ENCODE peak calls at places on chromosomes 3 and 15, in eight cellular contexts. One of them, this sample, is unnamed.

GRCh38 chr3:185366913-185367312 is 4.0 kb downstream of the MAP3K13 start:
- DNase-seq in prostate gland: no peak
- DNase-seq in cardiac muscle cell: no peak
- DNase-seq in mammary epithelial cell: no peak
- DNase-seq in upper lobe of right lung: no peak
- DNase-seq in adrenal gland: no peak
- DNase-seq in A549: no peak
- DNase-seq in PC-3: peak
- DNase-seq in this sample: no peak

GRCh38 chr3:193816656-193817311 is 223.8 kb downstream of the OPA1 start:
- DNase-seq in prostate gland: no peak
- DNase-seq in cardiac muscle cell: peak
- DNase-seq in mammary epithelial cell: no peak
- DNase-seq in upper lobe of right lung: no peak
- DNase-seq in adrenal gland: peak
- DNase-seq in A549: no peak
- DNase-seq in PC-3: no peak
- DNase-seq in this sample: peak

GRCh38 chr3:130258532-130258952 is 86.9 kb upstream of the COL6A5 start:
- DNase-seq in prostate gland: no peak
- DNase-seq in cardiac muscle cell: peak
- DNase-seq in mammary epithelial cell: peak
- DNase-seq in upper lobe of right lung: no peak
- DNase-seq in adrenal gland: peak
- DNase-seq in A549: no peak
- DNase-seq in PC-3: no peak
- DNase-seq in this sample: no peak

GRCh38 chr3:38122712-38123290 is 14.1 kb downstream of the ACAA1 start:
- DNase-seq in prostate gland: no peak
- DNase-seq in cardiac muscle cell: no peak
- DNase-seq in mammary epithelial cell: no peak
- DNase-seq in upper lobe of right lung: no peak
- DNase-seq in adrenal gland: no peak
- DNase-seq in A549: no peak
- DNase-seq in PC-3: no peak
- DNase-seq in this sample: no peak

GRCh38 chr15:66842710-66843441 is 140.8 kb downstream of the SMAD6 start:
- DNase-seq in prostate gland: peak
- DNase-seq in cardiac muscle cell: peak
- DNase-seq in mammary epithelial cell: no peak
- DNase-seq in upper lobe of right lung: peak
- DNase-seq in adrenal gland: peak
- DNase-seq in A549: peak
- DNase-seq in PC-3: peak
- DNase-seq in this sample: peak

GRCh38 chr3:101935081-101935480 is 85.8 kb downstream of the NFKBIZ start:
- DNase-seq in prostate gland: no peak
- DNase-seq in cardiac muscle cell: no peak
- DNase-seq in mammary epithelial cell: peak
- DNase-seq in upper lobe of right lung: no peak
- DNase-seq in adrenal gland: no peak
- DNase-seq in A549: no peak
- DNase-seq in PC-3: no peak
- DNase-seq in this sample: no peak

GRCh38 chr15:78034495-78035191 is 42.9 kb downstream of the TBC1D2B start:
- DNase-seq in prostate gland: peak
- DNase-seq in cardiac muscle cell: no peak
- DNase-seq in mammary epithelial cell: peak
- DNase-seq in upper lobe of right lung: peak
- DNase-seq in adrenal gland: peak
- DNase-seq in A549: no peak
- DNase-seq in PC-3: no peak
- DNase-seq in this sample: peak

GRCh38 chr3:154954750-154955149 is 125.4 kb upstream of the MME start:
- DNase-seq in prostate gland: no peak
- DNase-seq in cardiac muscle cell: peak
- DNase-seq in mammary epithelial cell: peak
- DNase-seq in upper lobe of right lung: no peak
- DNase-seq in adrenal gland: no peak
- DNase-seq in A549: no peak
- DNase-seq in PC-3: peak
- DNase-seq in this sample: no peak

GRCh38 chr3:53571264-53571663 is 76.9 kb downstream of the CACNA1D start:
- DNase-seq in prostate gland: peak
- DNase-seq in cardiac muscle cell: no peak
- DNase-seq in mammary epithelial cell: peak
- DNase-seq in upper lobe of right lung: no peak
- DNase-seq in adrenal gland: no peak
- DNase-seq in A549: no peak
- DNase-seq in PC-3: no peak
- DNase-seq in this sample: no peak

GRCh38 chr15:59222106-59222505 is 15.5 kb downstream of the LDHAL6B start:
- DNase-seq in prostate gland: no peak
- DNase-seq in cardiac muscle cell: peak
- DNase-seq in mammary epithelial cell: peak
- DNase-seq in upper lobe of right lung: no peak
- DNase-seq in adrenal gland: no peak
- DNase-seq in A549: no peak
- DNase-seq in PC-3: peak
- DNase-seq in this sample: no peak

GRCh38 chr15:67050522-67051087 is 14.8 kb upstream of the SMAD3 start:
- DNase-seq in prostate gland: no peak
- DNase-seq in cardiac muscle cell: no peak
- DNase-seq in mammary epithelial cell: no peak
- DNase-seq in upper lobe of right lung: no peak
- DNase-seq in adrenal gland: no peak
- DNase-seq in A549: no peak
- DNase-seq in PC-3: no peak
- DNase-seq in this sample: no peak

GRCh38 chr3:63673111-63673510 is 20.6 kb downstream of the SNTN start:
- DNase-seq in prostate gland: peak
- DNase-seq in cardiac muscle cell: no peak
- DNase-seq in mammary epithelial cell: peak
- DNase-seq in upper lobe of right lung: no peak
- DNase-seq in adrenal gland: no peak
- DNase-seq in A549: no peak
- DNase-seq in PC-3: no peak
- DNase-seq in this sample: no peak

GRCh38 chr3:176376531-176376930 is 820.8 kb downstream of the TBL1XR1 start:
- DNase-seq in prostate gland: no peak
- DNase-seq in cardiac muscle cell: no peak
- DNase-seq in mammary epithelial cell: no peak
- DNase-seq in upper lobe of right lung: no peak
- DNase-seq in adrenal gland: no peak
- DNase-seq in A549: no peak
- DNase-seq in PC-3: peak
- DNase-seq in this sample: no peak

GRCh38 chr3:141059816-141060215 is 8.7 kb downstream of the SPSB4 start:
- DNase-seq in prostate gland: no peak
- DNase-seq in cardiac muscle cell: no peak
- DNase-seq in mammary epithelial cell: no peak
- DNase-seq in upper lobe of right lung: no peak
- DNase-seq in adrenal gland: no peak
- DNase-seq in A549: no peak
- DNase-seq in PC-3: no peak
- DNase-seq in this sample: no peak

GRCh38 chr3:15272431-15273196 is 59.8 kb downstream of the SH3BP5 start:
- DNase-seq in prostate gland: no peak
- DNase-seq in cardiac muscle cell: peak
- DNase-seq in mammary epithelial cell: no peak
- DNase-seq in upper lobe of right lung: no peak
- DNase-seq in adrenal gland: peak
- DNase-seq in A549: no peak
- DNase-seq in PC-3: no peak
- DNase-seq in this sample: no peak

GRCh38 chr3:170331143-170331542 is 26.4 kb upstream of the SKIL start:
- DNase-seq in prostate gland: no peak
- DNase-seq in cardiac muscle cell: no peak
- DNase-seq in mammary epithelial cell: no peak
- DNase-seq in upper lobe of right lung: no peak
- DNase-seq in adrenal gland: peak
- DNase-seq in A549: no peak
- DNase-seq in PC-3: peak
- DNase-seq in this sample: peak

GRCh38 chr15:28017423-28017924 is 81.6 kb downstream of the OCA2 start:
- DNase-seq in prostate gland: no peak
- DNase-seq in cardiac muscle cell: no peak
- DNase-seq in mammary epithelial cell: no peak
- DNase-seq in upper lobe of right lung: no peak
- DNase-seq in adrenal gland: no peak
- DNase-seq in A549: no peak
- DNase-seq in PC-3: peak
- DNase-seq in this sample: no peak

GRCh38 chr3:42288385-42288784 is 22.4 kb upstream of the CCK start:
- DNase-seq in prostate gland: no peak
- DNase-seq in cardiac muscle cell: no peak
- DNase-seq in mammary epithelial cell: no peak
- DNase-seq in upper lobe of right lung: no peak
- DNase-seq in adrenal gland: no peak
- DNase-seq in A549: no peak
- DNase-seq in PC-3: peak
- DNase-seq in this sample: no peak

GRCh38 chr15:84980196-84981053 is 1.2 kb upstream of the PDE8A start:
- DNase-seq in prostate gland: peak
- DNase-seq in cardiac muscle cell: peak
- DNase-seq in mammary epithelial cell: peak
- DNase-seq in upper lobe of right lung: peak
- DNase-seq in adrenal gland: peak
- DNase-seq in A549: peak
- DNase-seq in PC-3: peak
- DNase-seq in this sample: peak

GRCh38 chr3:12870942-12871341 is 29.6 kb upstream of the RPL32 start:
- DNase-seq in prostate gland: no peak
- DNase-seq in cardiac muscle cell: no peak
- DNase-seq in mammary epithelial cell: no peak
- DNase-seq in upper lobe of right lung: no peak
- DNase-seq in adrenal gland: no peak
- DNase-seq in A549: no peak
- DNase-seq in PC-3: no peak
- DNase-seq in this sample: no peak

GRCh38 chr3:117622130-117622841 is 912.7 kb downstream of the TUSC7 start:
- DNase-seq in prostate gland: no peak
- DNase-seq in cardiac muscle cell: peak
- DNase-seq in mammary epithelial cell: no peak
- DNase-seq in upper lobe of right lung: no peak
- DNase-seq in adrenal gland: no peak
- DNase-seq in A549: no peak
- DNase-seq in PC-3: peak
- DNase-seq in this sample: no peak

GRCh38 chr3:157408499-157409149 is 28.0 kb upstream of the PTX3 start:
- DNase-seq in prostate gland: no peak
- DNase-seq in cardiac muscle cell: no peak
- DNase-seq in mammary epithelial cell: peak
- DNase-seq in upper lobe of right lung: no peak
- DNase-seq in adrenal gland: no peak
- DNase-seq in A549: no peak
- DNase-seq in PC-3: peak
- DNase-seq in this sample: no peak

GRCh38 chr3:168123211-168124173 is 27.8 kb upstream of the GOLIM4 start:
- DNase-seq in prostate gland: peak
- DNase-seq in cardiac muscle cell: peak
- DNase-seq in mammary epithelial cell: no peak
- DNase-seq in upper lobe of right lung: no peak
- DNase-seq in adrenal gland: no peak
- DNase-seq in A549: no peak
- DNase-seq in PC-3: peak
- DNase-seq in this sample: no peak
- H3K27ac ChIP-seq in prostate gland: no peak
- H3K27ac ChIP-seq in cardiac muscle cell: no peak
- H3K27ac ChIP-seq in mammary epithelial cell: no peak
- H3K27ac ChIP-seq in upper lobe of right lung: no peak
- H3K27ac ChIP-seq in adrenal gland: no peak
- H3K27ac ChIP-seq in A549: no peak
- H3K27ac ChIP-seq in PC-3: peak
- H3K27ac ChIP-seq in this sample: no peak

DNA sequence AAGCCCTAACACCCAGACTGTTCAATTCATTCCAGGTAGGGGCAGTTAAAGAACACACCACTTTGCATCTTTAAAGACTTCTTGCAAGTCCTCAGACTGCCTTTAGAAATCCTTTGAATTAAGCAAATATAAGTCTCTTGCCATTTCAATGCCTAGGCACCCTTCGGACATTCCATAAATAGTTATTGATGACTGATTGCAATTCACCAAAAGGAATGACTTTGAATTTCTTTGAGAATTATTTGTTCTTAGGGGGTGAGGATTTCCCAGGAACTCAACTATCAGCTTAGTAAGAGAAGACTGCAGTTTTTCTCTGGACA is 477 bp upstream of the MYEF2 start:
- DNase-seq in prostate gland: no peak
- DNase-seq in cardiac muscle cell: no peak
- DNase-seq in mammary epithelial cell: no peak
- DNase-seq in upper lobe of right lung: no peak
- DNase-seq in adrenal gland: no peak
- DNase-seq in A549: no peak
- DNase-seq in PC-3: no peak
- DNase-seq in this sample: no peak
- H3K4me3 ChIP-seq in prostate gland: peak
- H3K4me3 ChIP-seq in cardiac muscle cell: peak
- H3K4me3 ChIP-seq in mammary epithelial cell: peak
- H3K4me3 ChIP-seq in upper lobe of right lung: peak
- H3K4me3 ChIP-seq in adrenal gland: peak
- H3K4me3 ChIP-seq in A549: peak
- H3K4me3 ChIP-seq in PC-3: peak
- H3K4me3 ChIP-seq in this sample: no peak

DNA sequence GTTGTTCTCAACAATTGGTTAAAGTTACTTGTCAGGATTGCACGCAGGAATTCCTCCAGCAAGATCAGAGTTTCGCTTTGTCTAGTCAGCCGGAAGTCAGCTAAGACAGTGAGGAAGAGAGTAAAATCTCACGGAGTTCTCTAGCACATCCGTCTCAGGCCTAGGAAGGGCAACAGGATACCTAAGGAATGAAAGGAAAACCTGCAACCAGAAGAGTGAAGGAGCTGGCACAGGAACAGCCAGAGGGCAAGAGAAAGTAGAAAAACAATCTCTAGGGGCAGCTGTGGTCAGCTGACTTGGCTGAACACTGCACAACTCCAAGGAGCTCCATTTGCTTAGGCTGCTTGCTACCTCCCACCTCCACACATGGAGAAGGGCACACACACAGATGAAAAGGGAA is 23.7 kb downstream of the RORA start:
- DNase-seq in prostate gland: no peak
- DNase-seq in cardiac muscle cell: peak
- DNase-seq in mammary epithelial cell: peak
- DNase-seq in upper lobe of right lung: no peak
- DNase-seq in adrenal gland: no peak
- DNase-seq in A549: no peak
- DNase-seq in PC-3: no peak
- DNase-seq in this sample: no peak
- H3K27ac ChIP-seq in prostate gland: peak
- H3K27ac ChIP-seq in cardiac muscle cell: no peak
- H3K27ac ChIP-seq in mammary epithelial cell: no peak
- H3K27ac ChIP-seq in upper lobe of right lung: no peak
- H3K27ac ChIP-seq in adrenal gland: no peak
- H3K27ac ChIP-seq in A549: no peak
- H3K27ac ChIP-seq in PC-3: no peak
- H3K27ac ChIP-seq in this sample: no peak

DNA sequence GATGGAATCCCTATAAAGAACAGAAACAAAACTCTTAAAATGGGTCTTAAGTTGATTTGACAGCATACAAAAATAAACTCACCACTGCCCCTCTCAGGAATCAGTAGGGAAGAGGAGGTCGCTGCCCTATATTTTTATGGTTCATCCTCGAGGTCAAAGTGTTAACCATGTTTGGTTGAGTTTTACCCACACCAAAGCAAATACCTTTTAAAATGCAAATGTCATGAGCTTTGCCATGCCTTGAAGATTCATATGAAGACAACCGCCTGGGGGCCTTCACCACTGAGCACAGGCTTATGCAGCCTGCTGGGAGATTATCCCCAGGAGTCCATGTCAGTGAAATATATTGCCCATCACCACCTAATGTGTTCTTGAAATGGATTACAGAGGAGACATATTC is 66.1 kb downstream of the GLB1 start:
- DNase-seq in prostate gland: no peak
- DNase-seq in cardiac muscle cell: no peak
- DNase-seq in mammary epithelial cell: no peak
- DNase-seq in upper lobe of right lung: no peak
- DNase-seq in adrenal gland: no peak
- DNase-seq in A549: no peak
- DNase-seq in PC-3: no peak
- DNase-seq in this sample: no peak
- H3K4me3 ChIP-seq in prostate gland: no peak
- H3K4me3 ChIP-seq in cardiac muscle cell: no peak
- H3K4me3 ChIP-seq in mammary epithelial cell: no peak
- H3K4me3 ChIP-seq in upper lobe of right lung: no peak
- H3K4me3 ChIP-seq in adrenal gland: no peak
- H3K4me3 ChIP-seq in A549: no peak
- H3K4me3 ChIP-seq in PC-3: no peak
- H3K4me3 ChIP-seq in this sample: no peak